ENCODE peak calls at places on chromosomes 6 and 20, in eight cellular contexts. Z, F, G, N, W, Q, T and C are unnamed samples.
A peak's percentile ranks its signal among the peaks of the same experiment; 100 is the strongest.

GRCh38 chr6:26534681-26535465 is 3.3 kb upstream of the HMGN4 start:
- DNase-seq in Z (peak; percentile 34), F (no peak), G (no peak), N (no peak), W (no peak), Q (peak; percentile 47), T (no peak), C (peak; percentile 58)

GRCh38 chr20:17227669-17228623 is 1.1 kb downstream of the PCSK2 start:
- DNase-seq in Z (no peak), F (no peak), G (no peak), N (no peak), W (no peak), Q (peak; percentile 89), T (no peak), C (no peak)

GRCh38 chr20:35297153-35297552 is 4.9 kb upstream of the FAM83C start:
- DNase-seq in Z (peak; percentile 40), F (no peak), G (no peak), N (no peak), W (no peak), Q (no peak), T (no peak), C (no peak)

GRCh38 chr6:148968636-148969270 is 221.9 kb downstream of the UST start:
- DNase-seq in Z (no peak), F (no peak), G (no peak), N (no peak), W (no peak), Q (no peak), T (peak; percentile 70), C (no peak)

GRCh38 chr20:37526839-37527637 is 638 bp downstream of the BLCAP start:
- DNase-seq in Z (peak; percentile 22), F (peak; percentile 51), G (no peak), N (peak; percentile 44), W (no peak), Q (peak; percentile 52), T (no peak), C (no peak)

GRCh38 chr6:18433059-18433458 is 45.9 kb downstream of the RNF144B start:
- DNase-seq in Z (no peak), F (no peak), G (no peak), N (no peak), W (no peak), Q (no peak), T (no peak), C (no peak)

GRCh38 chr20:37341632-37342031 is 4.3 kb upstream of the SRC start:
- DNase-seq in Z (no peak), F (no peak), G (no peak), N (no peak), W (no peak), Q (no peak), T (no peak), C (no peak)

GRCh38 chr6:87396595-87397392 is 11.0 kb upstream of the CFAP206 start:
- DNase-seq in Z (no peak), F (no peak), G (no peak), N (no peak), W (no peak), Q (no peak), T (no peak), C (no peak)

GRCh38 chr20:18255526-18255925 is 32.8 kb upstream of the ZNF133 start:
- DNase-seq in Z (no peak), F (no peak), G (no peak), N (no peak), W (no peak), Q (no peak), T (no peak), C (no peak)

GRCh38 chr6:84597238-84597875 is 167.0 kb downstream of the TBX18 start:
- DNase-seq in Z (peak; percentile 14), F (no peak), G (no peak), N (no peak), W (no peak), Q (no peak), T (peak; percentile 16), C (no peak)

GRCh38 chr6:122365775-122366403 is 33.6 kb upstream of the HSF2 start:
- DNase-seq in Z (no peak), F (no peak), G (no peak), N (no peak), W (no peak), Q (no peak), T (no peak), C (no peak)

GRCh38 chr6:105981002-105981887 is 104.9 kb upstream of the PRDM1 start:
- DNase-seq in Z (no peak), F (no peak), G (no peak), N (no peak), W (no peak), Q (peak; percentile 26), T (no peak), C (no peak)

DNA sequence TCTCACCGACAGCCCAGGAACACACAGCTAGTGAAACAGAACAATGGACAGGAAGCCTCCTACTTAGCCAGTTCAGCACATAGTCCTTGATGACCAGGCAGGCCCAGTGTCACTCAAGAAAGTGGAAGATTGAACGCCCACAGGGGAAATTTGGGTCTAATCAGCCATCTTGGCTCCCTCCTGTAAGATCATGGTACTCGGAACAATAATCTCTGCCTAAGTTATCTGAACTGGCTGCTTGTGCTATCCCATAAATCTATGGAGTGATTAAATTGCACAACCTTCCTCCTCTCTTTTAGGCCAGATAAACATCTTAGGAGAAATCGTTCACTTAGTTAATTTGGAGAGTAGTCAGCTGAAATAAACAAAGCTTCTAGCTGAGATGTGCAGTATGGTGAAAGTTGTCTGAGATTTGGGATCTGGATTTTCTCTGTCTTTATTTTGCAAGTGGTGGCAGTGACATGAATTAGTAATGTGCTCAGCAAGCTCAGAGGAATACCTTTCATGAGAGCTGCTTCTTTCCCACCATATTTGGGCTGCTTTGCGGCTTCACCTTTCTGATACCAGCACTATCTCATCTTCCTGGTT is 146.9 kb downstream of the MTFR2 start:
- DNase-seq in Z (no peak), F (no peak), G (no peak), N (peak; percentile 19), W (peak; percentile 60), Q (peak; percentile 18), T (no peak), C (no peak)
- H3K4me3 ChIP-seq in Z (no peak overlapping the region), F (no peak overlapping the region), G (no peak overlapping the region), N (no peak overlapping the region), W (no peak overlapping the region), Q (no peak overlapping the region), T (no peak overlapping the region), C (no peak overlapping the region)

DNA sequence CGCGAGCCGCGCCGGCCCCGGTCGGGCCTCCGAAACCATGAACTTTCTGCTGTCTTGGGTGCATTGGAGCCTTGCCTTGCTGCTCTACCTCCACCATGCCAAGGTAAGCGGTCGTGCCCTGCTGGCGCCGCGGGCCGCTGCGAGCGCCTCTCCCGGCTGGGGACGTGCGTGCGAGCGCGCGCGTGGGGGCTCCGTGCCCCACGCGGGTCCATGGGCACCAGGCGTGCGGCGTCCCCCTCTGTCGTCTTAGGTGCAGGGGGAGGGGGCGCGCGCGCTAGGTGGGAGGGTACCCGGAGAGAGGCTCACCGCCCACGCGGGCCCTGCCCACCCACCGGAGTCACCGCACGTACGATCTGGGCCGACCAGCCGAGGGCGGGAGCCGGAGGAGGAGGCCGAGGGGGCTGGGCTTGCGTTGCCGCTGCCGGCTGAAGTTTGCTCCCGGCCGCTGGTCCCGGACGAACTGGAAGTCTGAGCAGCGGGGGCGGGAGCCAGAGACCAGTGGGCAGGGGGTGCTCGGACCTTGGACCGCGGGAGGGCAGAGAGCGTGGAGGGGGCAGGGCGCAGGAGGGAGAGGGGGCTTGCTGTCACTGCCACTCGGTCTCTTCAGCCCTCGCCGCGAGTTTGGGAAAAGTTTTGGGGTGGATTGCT is 1.3 kb downstream of the VEGFA start:
- DNase-seq in Z (peak; percentile 49), F (peak; percentile 91), G (no peak), N (peak; percentile 67), W (peak; percentile 67), Q (peak; percentile 53), T (peak; percentile 51), C (peak; percentile 11)
- H3K4me3 ChIP-seq in Z (peak overlapping the region; percentile 59), F (peak overlapping the region; percentile 93), G (peak overlapping the region; percentile 94), N (peak overlapping the region; percentile 97), W (peak overlapping the region; percentile 88), Q (peak overlapping the region; percentile 70), T (peak overlapping the region; percentile 73), C (peak overlapping the region; percentile 63)

GRCh38 chr6:168075787-168076202 is 3.2 kb downstream of the FRMD1 start:
- DNase-seq in Z (no peak), F (no peak), G (no peak), N (no peak), W (no peak), Q (no peak), T (no peak), C (no peak)

GRCh38 chr6:168075216-168075615 is 3.8 kb downstream of the FRMD1 start:
- DNase-seq in Z (no peak), F (no peak), G (no peak), N (no peak), W (no peak), Q (no peak), T (no peak), C (no peak)

GRCh38 chr6:168072266-168072665 is 6.7 kb downstream of the FRMD1 start:
- DNase-seq in Z (no peak), F (no peak), G (no peak), N (no peak), W (no peak), Q (no peak), T (no peak), C (no peak)

GRCh38 chr6:168072730-168073129 is 6.3 kb downstream of the FRMD1 start:
- DNase-seq in Z (no peak), F (no peak), G (no peak), N (no peak), W (no peak), Q (no peak), T (no peak), C (no peak)

DNA sequence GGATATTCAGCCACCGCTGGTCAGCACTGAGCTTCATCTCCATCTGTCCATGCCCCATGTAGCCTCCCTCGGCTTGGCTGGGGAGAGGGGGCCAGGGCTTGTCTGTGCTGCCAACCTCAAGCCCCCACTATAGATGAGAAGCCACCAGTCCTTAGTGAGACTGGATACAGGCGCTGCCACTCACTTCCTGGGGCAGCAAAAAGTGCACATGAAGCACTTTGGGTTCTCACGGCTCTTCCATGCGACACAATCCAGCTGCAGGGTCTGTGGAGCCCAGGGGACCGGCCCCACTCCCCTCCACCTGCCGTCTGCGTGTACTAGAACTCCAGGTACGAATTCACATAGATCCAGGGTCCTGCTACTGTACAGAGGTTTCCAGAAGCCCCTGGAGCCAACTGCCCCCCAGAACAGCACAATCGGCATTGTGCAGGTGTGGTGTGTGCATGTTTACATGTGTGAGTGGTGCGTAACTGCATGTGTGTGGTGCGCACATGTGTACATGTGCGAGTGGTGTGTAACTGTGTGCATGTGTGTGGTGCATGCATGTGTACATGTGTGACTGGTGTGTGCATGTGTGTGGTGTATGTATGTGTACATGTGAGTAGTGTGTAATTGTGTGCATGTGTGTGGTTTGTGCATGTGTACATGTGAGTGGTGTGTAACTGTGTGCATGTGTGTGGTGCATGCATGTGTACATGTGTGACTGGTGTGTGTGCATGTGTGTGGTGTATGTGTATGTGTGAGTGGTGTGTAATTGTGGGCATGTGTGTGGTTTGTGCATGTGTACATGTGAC is 4.9 kb downstream of the FRMD1 start:
- DNase-seq in Z (no peak), F (no peak), G (no peak), N (no peak), W (no peak), Q (no peak), T (no peak), C (no peak)
- H3K4me3 ChIP-seq in Z (no peak overlapping the region), F (no peak overlapping the region), G (no peak overlapping the region), N (no peak overlapping the region), W (no peak overlapping the region), Q (no peak overlapping the region), T (no peak overlapping the region), C (no peak overlapping the region)

DNA sequence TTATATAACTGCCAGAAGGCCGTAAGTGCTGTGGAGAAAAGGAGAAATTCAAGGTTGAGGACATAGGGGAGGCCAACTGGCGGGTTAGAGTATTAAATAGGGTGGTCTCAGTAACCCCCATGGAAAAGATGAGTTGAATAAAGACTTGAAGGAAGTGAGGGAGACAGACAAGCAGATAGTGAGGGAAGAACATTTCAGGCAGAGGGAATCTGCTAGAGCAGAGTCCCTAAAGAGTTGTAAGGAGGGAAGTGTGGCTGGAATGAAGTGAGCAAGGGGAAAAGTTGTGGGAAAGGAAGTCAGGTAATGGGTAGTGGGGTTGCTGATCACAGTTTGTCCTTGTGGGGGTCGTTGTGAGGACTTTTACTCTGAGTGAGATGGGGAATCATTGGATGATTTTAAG is 1.4 kb downstream of the KIFC1 start:
- DNase-seq in Z (no peak), F (no peak), G (no peak), N (no peak), W (no peak), Q (no peak), T (no peak), C (no peak)
- H3K4me3 ChIP-seq in Z (peak overlapping the region; percentile 81), F (no peak overlapping the region), G (peak overlapping the region; percentile 88), N (no peak overlapping the region), W (no peak overlapping the region), Q (peak overlapping the region; percentile 73), T (peak overlapping the region; percentile 85), C (peak overlapping the region; percentile 81)